ENCODE peak calls at places on chromosomes 11 and 22, in ten cellular contexts. F, T, E, S, H, U, J, I, P and W are unnamed samples.

GRCh38 chr11:10302744-10303557 is 1.9 kb upstream of the ADM start:
- DNase-seq in F (peak), T (peak), E (no peak), S (peak), H (peak), U (peak), J (no peak), I (peak), P (peak), W (peak)

GRCh38 chr11:27514558-27514957 is 8.0 kb upstream of the LIN7C start:
- DNase-seq in F (no peak), T (no peak), E (no peak), S (no peak), H (no peak), U (no peak), J (no peak), I (peak), P (no peak), W (no peak)

GRCh38 chr11:31397239-31397834 is 27.7 kb downstream of the DNAJC24 start:
- DNase-seq in F (no peak), T (no peak), E (peak), S (peak), H (peak), U (no peak), J (no peak), I (peak), P (peak), W (no peak)

GRCh38 chr11:45473491-45473890 is 187.3 kb upstream of the SYT13 start:
- DNase-seq in F (no peak), T (no peak), E (no peak), S (no peak), H (no peak), U (no peak), J (no peak), I (no peak), P (no peak), W (no peak)

GRCh38 chr11:47917643-47918369 is 62.6 kb upstream of the PTPRJ start:
- DNase-seq in F (peak), T (no peak), E (peak), S (no peak), H (peak), U (no peak), J (no peak), I (peak), P (peak), W (peak)

GRCh38 chr11:69367211-69367964 is 73.4 kb downstream of the MYEOV start:
- DNase-seq in F (no peak), T (no peak), E (no peak), S (no peak), H (no peak), U (no peak), J (no peak), I (no peak), P (no peak), W (no peak)

GRCh38 chr11:69135420-69136363 is 20.0 kb upstream of the SMIM38 start:
- DNase-seq in F (no peak), T (no peak), E (no peak), S (no peak), H (peak), U (no peak), J (no peak), I (no peak), P (no peak), W (no peak)

GRCh38 chr22:27892064-27892463 is 27.0 kb downstream of the PITPNB start:
- DNase-seq in F (no peak), T (no peak), E (no peak), S (no peak), H (no peak), U (no peak), J (no peak), I (no peak), P (no peak), W (no peak)

GRCh38 chr11:13260963-13261599 is 16.5 kb upstream of the BMAL1 start:
- DNase-seq in F (no peak), T (no peak), E (no peak), S (no peak), H (peak), U (no peak), J (no peak), I (peak), P (no peak), W (peak)

GRCh38 chr22:30182833-30183232 is 63.7 kb downstream of the LIF start:
- DNase-seq in F (no peak), T (no peak), E (no peak), S (no peak), H (no peak), U (no peak), J (no peak), I (no peak), P (no peak), W (no peak)